ENCODE peak calls at places on chromosomes 7 and 10, in nine cellular contexts. One of them, this sample, is unnamed.

GRCh38 chr10:34403512-34403911 is 411.6 kb downstream of the PARD3 start:
- DNase-seq in RWPE1: no peak
- DNase-seq in T-helper 2 cell: no peak
- DNase-seq in activated T-helper 1 cell treated with anti-CD3 and anti-CD28 coated beads, Interleukin-2, amount 50 U/mL, for 16 hours: no peak
- DNase-seq in NCI-H1092: no peak
- DNase-seq in stimulated activated CD8-positive, alpha-beta memory T cell treated with anti-CD3 and anti-CD28 coated beads, Interleukin-4, amount 100 ng/mL, for 48 hours: no peak
- DNase-seq in activated CD4-positive, alpha-beta T cell treated with anti-CD3 and anti-CD28 coated beads, Interleukin-2, amount 50 U/mL, for 24 hours: no peak
- DNase-seq in NCI-H1436 treated with DMSO at 0.1 percent for 48 hours: no peak
- DNase-seq in NT2/D1: no peak
- DNase-seq in this sample: no peak

GRCh38 chr7:33612434-33612833 is 292.9 kb upstream of the BMPER start:
- DNase-seq in RWPE1: no peak
- DNase-seq in T-helper 2 cell: no peak
- DNase-seq in activated T-helper 1 cell treated with anti-CD3 and anti-CD28 coated beads, Interleukin-2, amount 50 U/mL, for 16 hours: no peak
- DNase-seq in NCI-H1092: no peak
- DNase-seq in stimulated activated CD8-positive, alpha-beta memory T cell treated with anti-CD3 and anti-CD28 coated beads, Interleukin-4, amount 100 ng/mL, for 48 hours: no peak
- DNase-seq in activated CD4-positive, alpha-beta T cell treated with anti-CD3 and anti-CD28 coated beads, Interleukin-2, amount 50 U/mL, for 24 hours: no peak
- DNase-seq in NCI-H1436 treated with DMSO at 0.1 percent for 48 hours: no peak
- DNase-seq in NT2/D1: no peak
- DNase-seq in this sample: no peak

GRCh38 chr10:103491729-103492364 is 1.7 kb upstream of the NEURL1 start:
- DNase-seq in RWPE1: peak
- DNase-seq in T-helper 2 cell: no peak
- DNase-seq in activated T-helper 1 cell treated with anti-CD3 and anti-CD28 coated beads, Interleukin-2, amount 50 U/mL, for 16 hours: no peak
- DNase-seq in NCI-H1092: no peak
- DNase-seq in stimulated activated CD8-positive, alpha-beta memory T cell treated with anti-CD3 and anti-CD28 coated beads, Interleukin-4, amount 100 ng/mL, for 48 hours: no peak
- DNase-seq in activated CD4-positive, alpha-beta T cell treated with anti-CD3 and anti-CD28 coated beads, Interleukin-2, amount 50 U/mL, for 24 hours: no peak
- DNase-seq in NCI-H1436 treated with DMSO at 0.1 percent for 48 hours: no peak
- DNase-seq in NT2/D1: no peak
- DNase-seq in this sample: no peak

GRCh38 chr7:10122573-10123100 is 851.0 kb upstream of the PHF14 start:
- DNase-seq in RWPE1: no peak
- DNase-seq in T-helper 2 cell: no peak
- DNase-seq in activated T-helper 1 cell treated with anti-CD3 and anti-CD28 coated beads, Interleukin-2, amount 50 U/mL, for 16 hours: no peak
- DNase-seq in NCI-H1092: peak
- DNase-seq in stimulated activated CD8-positive, alpha-beta memory T cell treated with anti-CD3 and anti-CD28 coated beads, Interleukin-4, amount 100 ng/mL, for 48 hours: no peak
- DNase-seq in activated CD4-positive, alpha-beta T cell treated with anti-CD3 and anti-CD28 coated beads, Interleukin-2, amount 50 U/mL, for 24 hours: no peak
- DNase-seq in NCI-H1436 treated with DMSO at 0.1 percent for 48 hours: peak
- DNase-seq in NT2/D1: peak
- DNase-seq in this sample: peak

GRCh38 chr7:128405345-128406146 is 4.2 kb downstream of the IMPDH1 start:
- DNase-seq in RWPE1: peak
- DNase-seq in T-helper 2 cell: peak
- DNase-seq in activated T-helper 1 cell treated with anti-CD3 and anti-CD28 coated beads, Interleukin-2, amount 50 U/mL, for 16 hours: peak
- DNase-seq in NCI-H1092: peak
- DNase-seq in stimulated activated CD8-positive, alpha-beta memory T cell treated with anti-CD3 and anti-CD28 coated beads, Interleukin-4, amount 100 ng/mL, for 48 hours: peak
- DNase-seq in activated CD4-positive, alpha-beta T cell treated with anti-CD3 and anti-CD28 coated beads, Interleukin-2, amount 50 U/mL, for 24 hours: peak
- DNase-seq in NCI-H1436 treated with DMSO at 0.1 percent for 48 hours: no peak
- DNase-seq in NT2/D1: no peak
- DNase-seq in this sample: no peak

GRCh38 chr10:76697923-76698322 is 939.7 kb downstream of the KCNMA1 start:
- DNase-seq in RWPE1: no peak
- DNase-seq in T-helper 2 cell: no peak
- DNase-seq in activated T-helper 1 cell treated with anti-CD3 and anti-CD28 coated beads, Interleukin-2, amount 50 U/mL, for 16 hours: no peak
- DNase-seq in NCI-H1092: no peak
- DNase-seq in stimulated activated CD8-positive, alpha-beta memory T cell treated with anti-CD3 and anti-CD28 coated beads, Interleukin-4, amount 100 ng/mL, for 48 hours: no peak
- DNase-seq in activated CD4-positive, alpha-beta T cell treated with anti-CD3 and anti-CD28 coated beads, Interleukin-2, amount 50 U/mL, for 24 hours: no peak
- DNase-seq in NCI-H1436 treated with DMSO at 0.1 percent for 48 hours: no peak
- DNase-seq in NT2/D1: no peak
- DNase-seq in this sample: no peak

GRCh38 chr7:127974611-127975010 is 56.6 kb downstream of the LRRC4 start:
- DNase-seq in RWPE1: no peak
- DNase-seq in T-helper 2 cell: no peak
- DNase-seq in activated T-helper 1 cell treated with anti-CD3 and anti-CD28 coated beads, Interleukin-2, amount 50 U/mL, for 16 hours: no peak
- DNase-seq in NCI-H1092: no peak
- DNase-seq in stimulated activated CD8-positive, alpha-beta memory T cell treated with anti-CD3 and anti-CD28 coated beads, Interleukin-4, amount 100 ng/mL, for 48 hours: no peak
- DNase-seq in activated CD4-positive, alpha-beta T cell treated with anti-CD3 and anti-CD28 coated beads, Interleukin-2, amount 50 U/mL, for 24 hours: no peak
- DNase-seq in NCI-H1436 treated with DMSO at 0.1 percent for 48 hours: no peak
- DNase-seq in NT2/D1: no peak
- DNase-seq in this sample: no peak

GRCh38 chr7:151081170-151082101 is 827 bp upstream of the FASTK start:
- DNase-seq in RWPE1: no peak
- DNase-seq in T-helper 2 cell: no peak
- DNase-seq in activated T-helper 1 cell treated with anti-CD3 and anti-CD28 coated beads, Interleukin-2, amount 50 U/mL, for 16 hours: no peak
- DNase-seq in NCI-H1092: peak
- DNase-seq in stimulated activated CD8-positive, alpha-beta memory T cell treated with anti-CD3 and anti-CD28 coated beads, Interleukin-4, amount 100 ng/mL, for 48 hours: no peak
- DNase-seq in activated CD4-positive, alpha-beta T cell treated with anti-CD3 and anti-CD28 coated beads, Interleukin-2, amount 50 U/mL, for 24 hours: no peak
- DNase-seq in NCI-H1436 treated with DMSO at 0.1 percent for 48 hours: no peak
- DNase-seq in NT2/D1: no peak
- DNase-seq in this sample: no peak

GRCh38 chr10:99438890-99439289 is 8.5 kb upstream of the GOT1 start:
- DNase-seq in RWPE1: no peak
- DNase-seq in T-helper 2 cell: no peak
- DNase-seq in activated T-helper 1 cell treated with anti-CD3 and anti-CD28 coated beads, Interleukin-2, amount 50 U/mL, for 16 hours: no peak
- DNase-seq in NCI-H1092: no peak
- DNase-seq in stimulated activated CD8-positive, alpha-beta memory T cell treated with anti-CD3 and anti-CD28 coated beads, Interleukin-4, amount 100 ng/mL, for 48 hours: no peak
- DNase-seq in activated CD4-positive, alpha-beta T cell treated with anti-CD3 and anti-CD28 coated beads, Interleukin-2, amount 50 U/mL, for 24 hours: no peak
- DNase-seq in NCI-H1436 treated with DMSO at 0.1 percent for 48 hours: no peak
- DNase-seq in NT2/D1: no peak
- DNase-seq in this sample: no peak

GRCh38 chr10:5460468-5461200 is 38.7 kb downstream of the CALML5 start:
- DNase-seq in RWPE1: no peak
- DNase-seq in T-helper 2 cell: no peak
- DNase-seq in activated T-helper 1 cell treated with anti-CD3 and anti-CD28 coated beads, Interleukin-2, amount 50 U/mL, for 16 hours: no peak
- DNase-seq in NCI-H1092: no peak
- DNase-seq in stimulated activated CD8-positive, alpha-beta memory T cell treated with anti-CD3 and anti-CD28 coated beads, Interleukin-4, amount 100 ng/mL, for 48 hours: no peak
- DNase-seq in activated CD4-positive, alpha-beta T cell treated with anti-CD3 and anti-CD28 coated beads, Interleukin-2, amount 50 U/mL, for 24 hours: no peak
- DNase-seq in NCI-H1436 treated with DMSO at 0.1 percent for 48 hours: no peak
- DNase-seq in NT2/D1: no peak
- DNase-seq in this sample: no peak

GRCh38 chr7:10790910-10791309 is 182.8 kb upstream of the PHF14 start:
- DNase-seq in RWPE1: no peak
- DNase-seq in T-helper 2 cell: no peak
- DNase-seq in activated T-helper 1 cell treated with anti-CD3 and anti-CD28 coated beads, Interleukin-2, amount 50 U/mL, for 16 hours: no peak
- DNase-seq in NCI-H1092: no peak
- DNase-seq in stimulated activated CD8-positive, alpha-beta memory T cell treated with anti-CD3 and anti-CD28 coated beads, Interleukin-4, amount 100 ng/mL, for 48 hours: no peak
- DNase-seq in activated CD4-positive, alpha-beta T cell treated with anti-CD3 and anti-CD28 coated beads, Interleukin-2, amount 50 U/mL, for 24 hours: no peak
- DNase-seq in NCI-H1436 treated with DMSO at 0.1 percent for 48 hours: no peak
- DNase-seq in NT2/D1: no peak
- DNase-seq in this sample: no peak

GRCh38 chr7:143892527-143893300 is 9.3 kb downstream of the TCAF1 start:
- DNase-seq in RWPE1: no peak
- DNase-seq in T-helper 2 cell: no peak
- DNase-seq in activated T-helper 1 cell treated with anti-CD3 and anti-CD28 coated beads, Interleukin-2, amount 50 U/mL, for 16 hours: no peak
- DNase-seq in NCI-H1092: no peak
- DNase-seq in stimulated activated CD8-positive, alpha-beta memory T cell treated with anti-CD3 and anti-CD28 coated beads, Interleukin-4, amount 100 ng/mL, for 48 hours: no peak
- DNase-seq in activated CD4-positive, alpha-beta T cell treated with anti-CD3 and anti-CD28 coated beads, Interleukin-2, amount 50 U/mL, for 24 hours: no peak
- DNase-seq in NCI-H1436 treated with DMSO at 0.1 percent for 48 hours: no peak
- DNase-seq in NT2/D1: no peak
- DNase-seq in this sample: peak

GRCh38 chr10:44240766-44241165 is 144.1 kb downstream of the CXCL12 start:
- DNase-seq in RWPE1: no peak
- DNase-seq in T-helper 2 cell: no peak
- DNase-seq in activated T-helper 1 cell treated with anti-CD3 and anti-CD28 coated beads, Interleukin-2, amount 50 U/mL, for 16 hours: no peak
- DNase-seq in NCI-H1092: no peak
- DNase-seq in stimulated activated CD8-positive, alpha-beta memory T cell treated with anti-CD3 and anti-CD28 coated beads, Interleukin-4, amount 100 ng/mL, for 48 hours: no peak
- DNase-seq in activated CD4-positive, alpha-beta T cell treated with anti-CD3 and anti-CD28 coated beads, Interleukin-2, amount 50 U/mL, for 24 hours: no peak
- DNase-seq in NCI-H1436 treated with DMSO at 0.1 percent for 48 hours: no peak
- DNase-seq in NT2/D1: no peak
- DNase-seq in this sample: no peak

GRCh38 chr10:6563720-6564119 is 16.4 kb downstream of the PRKCQ start:
- DNase-seq in RWPE1: no peak
- DNase-seq in T-helper 2 cell: no peak
- DNase-seq in activated T-helper 1 cell treated with anti-CD3 and anti-CD28 coated beads, Interleukin-2, amount 50 U/mL, for 16 hours: no peak
- DNase-seq in NCI-H1092: no peak
- DNase-seq in stimulated activated CD8-positive, alpha-beta memory T cell treated with anti-CD3 and anti-CD28 coated beads, Interleukin-4, amount 100 ng/mL, for 48 hours: no peak
- DNase-seq in activated CD4-positive, alpha-beta T cell treated with anti-CD3 and anti-CD28 coated beads, Interleukin-2, amount 50 U/mL, for 24 hours: no peak
- DNase-seq in NCI-H1436 treated with DMSO at 0.1 percent for 48 hours: no peak
- DNase-seq in NT2/D1: no peak
- DNase-seq in this sample: no peak

GRCh38 chr7:1103009-1103788 is 15.3 kb downstream of the GPER1 start:
- DNase-seq in RWPE1: no peak
- DNase-seq in T-helper 2 cell: no peak
- DNase-seq in activated T-helper 1 cell treated with anti-CD3 and anti-CD28 coated beads, Interleukin-2, amount 50 U/mL, for 16 hours: no peak
- DNase-seq in NCI-H1092: no peak
- DNase-seq in stimulated activated CD8-positive, alpha-beta memory T cell treated with anti-CD3 and anti-CD28 coated beads, Interleukin-4, amount 100 ng/mL, for 48 hours: peak
- DNase-seq in activated CD4-positive, alpha-beta T cell treated with anti-CD3 and anti-CD28 coated beads, Interleukin-2, amount 50 U/mL, for 24 hours: no peak
- DNase-seq in NCI-H1436 treated with DMSO at 0.1 percent for 48 hours: no peak
- DNase-seq in NT2/D1: no peak
- DNase-seq in this sample: no peak

GRCh38 chr7:116628971-116629586 is 42.9 kb upstream of the MET start:
- DNase-seq in RWPE1: peak
- DNase-seq in T-helper 2 cell: no peak
- DNase-seq in activated T-helper 1 cell treated with anti-CD3 and anti-CD28 coated beads, Interleukin-2, amount 50 U/mL, for 16 hours: no peak
- DNase-seq in NCI-H1092: no peak
- DNase-seq in stimulated activated CD8-positive, alpha-beta memory T cell treated with anti-CD3 and anti-CD28 coated beads, Interleukin-4, amount 100 ng/mL, for 48 hours: no peak
- DNase-seq in activated CD4-positive, alpha-beta T cell treated with anti-CD3 and anti-CD28 coated beads, Interleukin-2, amount 50 U/mL, for 24 hours: no peak
- DNase-seq in NCI-H1436 treated with DMSO at 0.1 percent for 48 hours: no peak
- DNase-seq in NT2/D1: no peak
- DNase-seq in this sample: no peak

GRCh38 chr10:132961-133898 is 2.0 kb upstream of the ZMYND11 start:
- DNase-seq in RWPE1: peak
- DNase-seq in T-helper 2 cell: no peak
- DNase-seq in activated T-helper 1 cell treated with anti-CD3 and anti-CD28 coated beads, Interleukin-2, amount 50 U/mL, for 16 hours: no peak
- DNase-seq in NCI-H1092: no peak
- DNase-seq in stimulated activated CD8-positive, alpha-beta memory T cell treated with anti-CD3 and anti-CD28 coated beads, Interleukin-4, amount 100 ng/mL, for 48 hours: no peak
- DNase-seq in activated CD4-positive, alpha-beta T cell treated with anti-CD3 and anti-CD28 coated beads, Interleukin-2, amount 50 U/mL, for 24 hours: no peak
- DNase-seq in NCI-H1436 treated with DMSO at 0.1 percent for 48 hours: no peak
- DNase-seq in NT2/D1: no peak
- DNase-seq in this sample: no peak